ENCODE peak calls at places on chromosomes 3 and 15, in seven cellular contexts. One of them, this sample, is unnamed.
A peak's percentile ranks its signal among the peaks of the same experiment; 100 is the strongest.

GRCh38 chr15:49255966-49256759 is 86.1 kb downstream of the GALK2 start:
- DNase-seq in cardiac muscle cell: no peak
- DNase-seq in neural progenitor cell: no peak
- DNase-seq in heart right ventricle: no peak
- DNase-seq in astrocyte: no peak
- DNase-seq in right lobe of liver: no peak
- DNase-seq in psoas muscle: no peak
- DNase-seq in this sample: no peak

GRCh38 chr15:61530769-61531168 is 301.7 kb upstream of the RORA start:
- DNase-seq in right lobe of liver: no peak
- DNase-seq in cardiac muscle cell: peak; percentile 10
- DNase-seq in psoas muscle: no peak
- DNase-seq in astrocyte: no peak
- DNase-seq in neural progenitor cell: peak; percentile 39
- DNase-seq in heart right ventricle: no peak
- DNase-seq in this sample: peak; percentile 74

GRCh38 chr3:70120360-70120966 is 120.9 kb downstream of the SAMMSON start:
- DNase-seq in astrocyte: peak; percentile 9
- DNase-seq in psoas muscle: peak; percentile 64
- DNase-seq in neural progenitor cell: peak; percentile 73
- DNase-seq in cardiac muscle cell: peak; percentile 60
- DNase-seq in heart right ventricle: peak; percentile 23
- DNase-seq in right lobe of liver: peak; percentile 78
- DNase-seq in this sample: peak; percentile 79

GRCh38 chr3:132256984-132257383 is 60.2 kb upstream of the ACP3 start:
- DNase-seq in psoas muscle: no peak
- DNase-seq in heart right ventricle: peak; percentile 18
- DNase-seq in right lobe of liver: no peak
- DNase-seq in neural progenitor cell: peak; percentile 66
- DNase-seq in cardiac muscle cell: peak; percentile 86
- DNase-seq in astrocyte: peak; percentile 46
- DNase-seq in this sample: peak; percentile 41

GRCh38 chr3:168250415-168250861 is 154.7 kb upstream of the GOLIM4 start:
- DNase-seq in psoas muscle: no peak
- DNase-seq in right lobe of liver: peak; percentile 22
- DNase-seq in heart right ventricle: no peak
- DNase-seq in neural progenitor cell: peak; percentile 29
- DNase-seq in cardiac muscle cell: peak; percentile 3
- DNase-seq in astrocyte: peak; percentile 3
- DNase-seq in this sample: peak; percentile 27

GRCh38 chr15:96326551-96327154 is 3.8 kb upstream of the NR2F2 start:
- DNase-seq in cardiac muscle cell: peak; percentile 78
- DNase-seq in psoas muscle: peak; percentile 62
- DNase-seq in heart right ventricle: no peak
- DNase-seq in astrocyte: peak; percentile 58
- DNase-seq in right lobe of liver: peak; percentile 66
- DNase-seq in neural progenitor cell: peak; percentile 78
- DNase-seq in this sample: no peak

GRCh38 chr3:148924572-148924971 is 59.5 kb downstream of the CPA3 start:
- DNase-seq in neural progenitor cell: no peak
- DNase-seq in heart right ventricle: no peak
- DNase-seq in cardiac muscle cell: peak; percentile 12
- DNase-seq in astrocyte: peak; percentile 22
- DNase-seq in right lobe of liver: no peak
- DNase-seq in psoas muscle: no peak
- DNase-seq in this sample: no peak

GRCh38 chr15:101481917-101482525 is 7.5 kb downstream of the PCSK6 start:
- DNase-seq in astrocyte: no peak
- DNase-seq in right lobe of liver: no peak
- DNase-seq in heart right ventricle: no peak
- DNase-seq in psoas muscle: no peak
- DNase-seq in neural progenitor cell: no peak
- DNase-seq in cardiac muscle cell: no peak
- DNase-seq in this sample: no peak

GRCh38 chr15:69893863-69894262 is 203.9 kb downstream of the TLE3 start:
- DNase-seq in neural progenitor cell: peak; percentile 25
- DNase-seq in heart right ventricle: peak; percentile 25
- DNase-seq in psoas muscle: peak; percentile 80
- DNase-seq in right lobe of liver: no peak
- DNase-seq in astrocyte: peak; percentile 65
- DNase-seq in cardiac muscle cell: peak; percentile 85
- DNase-seq in this sample: peak; percentile 65

GRCh38 chr15:42553549-42553948 is 4.9 kb downstream of the HAUS2 start:
- DNase-seq in right lobe of liver: no peak
- DNase-seq in heart right ventricle: no peak
- DNase-seq in psoas muscle: no peak
- DNase-seq in neural progenitor cell: no peak
- DNase-seq in astrocyte: no peak
- DNase-seq in cardiac muscle cell: no peak
- DNase-seq in this sample: no peak

GRCh38 chr3:160810360-160810759 is 54.3 kb downstream of the PPM1L start:
- DNase-seq in psoas muscle: peak; percentile 69
- DNase-seq in heart right ventricle: no peak
- DNase-seq in neural progenitor cell: no peak
- DNase-seq in astrocyte: peak; percentile 9
- DNase-seq in right lobe of liver: peak; percentile 37
- DNase-seq in cardiac muscle cell: no peak
- DNase-seq in this sample: no peak

GRCh38 chr15:100929641-100930042 is 10.5 kb downstream of the LRRK1 start:
- DNase-seq in astrocyte: no peak
- DNase-seq in heart right ventricle: no peak
- DNase-seq in neural progenitor cell: peak; percentile 43
- DNase-seq in psoas muscle: no peak
- DNase-seq in right lobe of liver: no peak
- DNase-seq in cardiac muscle cell: no peak
- DNase-seq in this sample: peak; percentile 71

GRCh38 chr3:9698293-9698692 is 5.3 kb upstream of the CPNE9 start:
- DNase-seq in astrocyte: no peak
- DNase-seq in psoas muscle: no peak
- DNase-seq in neural progenitor cell: no peak
- DNase-seq in cardiac muscle cell: no peak
- DNase-seq in heart right ventricle: no peak
- DNase-seq in right lobe of liver: no peak
- DNase-seq in this sample: no peak

GRCh38 chr3:70065666-70066253 is 66.2 kb downstream of the SAMMSON start:
- DNase-seq in right lobe of liver: no peak
- DNase-seq in psoas muscle: no peak
- DNase-seq in astrocyte: no peak
- DNase-seq in neural progenitor cell: peak; percentile 40
- DNase-seq in heart right ventricle: no peak
- DNase-seq in cardiac muscle cell: no peak
- DNase-seq in this sample: peak; percentile 40

GRCh38 chr15:90001062-90001682 is at the start of gene ZNF710:
- DNase-seq in right lobe of liver: no peak
- DNase-seq in cardiac muscle cell: peak; percentile 80
- DNase-seq in astrocyte: peak; percentile 67
- DNase-seq in psoas muscle: peak; percentile 72
- DNase-seq in neural progenitor cell: peak; percentile 73
- DNase-seq in heart right ventricle: peak; percentile 54
- DNase-seq in this sample: peak; percentile 59

GRCh38 chr3:194928831-194929594 is 243.3 kb downstream of the FAM43A start:
- DNase-seq in psoas muscle: no peak
- DNase-seq in heart right ventricle: no peak
- DNase-seq in astrocyte: no peak
- DNase-seq in neural progenitor cell: peak; percentile 33
- DNase-seq in cardiac muscle cell: no peak
- DNase-seq in right lobe of liver: no peak
- DNase-seq in this sample: no peak

GRCh38 chr15:48059786-48060185 is 61.0 kb upstream of the SLC24A5 start:
- DNase-seq in right lobe of liver: no peak
- DNase-seq in astrocyte: peak; percentile 47
- DNase-seq in neural progenitor cell: no peak
- DNase-seq in heart right ventricle: peak; percentile 30
- DNase-seq in cardiac muscle cell: peak; percentile 29
- DNase-seq in psoas muscle: peak; percentile 58
- DNase-seq in this sample: no peak

GRCh38 chr3:120858501-120858900 is 49.5 kb upstream of the STXBP5L start:
- DNase-seq in psoas muscle: no peak
- DNase-seq in right lobe of liver: no peak
- DNase-seq in heart right ventricle: no peak
- DNase-seq in neural progenitor cell: no peak
- DNase-seq in cardiac muscle cell: no peak
- DNase-seq in astrocyte: peak; percentile 9
- DNase-seq in this sample: no peak

GRCh38 chr15:28094732-28095521 is 4.2 kb downstream of the OCA2 start:
- DNase-seq in neural progenitor cell: peak; percentile 60
- DNase-seq in psoas muscle: no peak
- DNase-seq in heart right ventricle: no peak
- DNase-seq in astrocyte: no peak
- DNase-seq in cardiac muscle cell: no peak
- DNase-seq in right lobe of liver: peak; percentile 81
- DNase-seq in this sample: no peak

GRCh38 chr3:119149484-119149883 is 3.5 kb downstream of the TEX55 start:
- DNase-seq in neural progenitor cell: no peak
- DNase-seq in astrocyte: peak; percentile 76
- DNase-seq in right lobe of liver: no peak
- DNase-seq in cardiac muscle cell: peak; percentile 61
- DNase-seq in heart right ventricle: no peak
- DNase-seq in psoas muscle: no peak
- DNase-seq in this sample: no peak

GRCh38 chr15:84981054-84981710 is 474 bp upstream of the PDE8A start:
- DNase-seq in heart right ventricle: peak; percentile 94
- DNase-seq in astrocyte: peak; percentile 92
- DNase-seq in cardiac muscle cell: peak; percentile 99
- DNase-seq in psoas muscle: peak; percentile 98
- DNase-seq in right lobe of liver: peak; percentile 97
- DNase-seq in neural progenitor cell: peak; percentile 95
- DNase-seq in this sample: peak; percentile 94

GRCh38 chr15:63073497-63074172 is 31.1 kb downstream of the TPM1 start:
- DNase-seq in neural progenitor cell: no peak
- DNase-seq in astrocyte: peak; percentile 58
- DNase-seq in cardiac muscle cell: no peak
- DNase-seq in psoas muscle: no peak
- DNase-seq in heart right ventricle: no peak
- DNase-seq in right lobe of liver: no peak
- DNase-seq in this sample: no peak
- H3K36me3 ChIP-seq in neural progenitor cell: peaks cover 3% of the 10 kb centered on the region
- H3K36me3 ChIP-seq in astrocyte: peaks cover 33% of the 10 kb centered on the region
- H3K36me3 ChIP-seq in cardiac muscle cell: peaks cover 3% of the 10 kb centered on the region
- H3K36me3 ChIP-seq in psoas muscle: peaks cover 17% of the 10 kb centered on the region
- H3K36me3 ChIP-seq in heart right ventricle: no peaks in the 10 kb centered on the region
- H3K36me3 ChIP-seq in right lobe of liver: peaks cover 10% of the 10 kb centered on the region
- H3K36me3 ChIP-seq in this sample: no peaks in the 10 kb centered on the region

GRCh38 chr3:32644380-32644779 is 40.6 kb upstream of the CNOT10 start:
- DNase-seq in psoas muscle: no peak
- DNase-seq in astrocyte: no peak
- DNase-seq in right lobe of liver: no peak
- DNase-seq in cardiac muscle cell: no peak
- DNase-seq in neural progenitor cell: no peak
- DNase-seq in heart right ventricle: no peak
- DNase-seq in this sample: no peak
- H3K27ac ChIP-seq in psoas muscle: no peak overlapping the region
- H3K27ac ChIP-seq in astrocyte: no peak overlapping the region
- H3K27ac ChIP-seq in right lobe of liver: no peak overlapping the region
- H3K27ac ChIP-seq in cardiac muscle cell: no peak overlapping the region
- H3K27ac ChIP-seq in neural progenitor cell: no peak overlapping the region
- H3K27ac ChIP-seq in heart right ventricle: no peak overlapping the region
- H3K27ac ChIP-seq in this sample: no peak overlapping the region

GRCh38 chr3:14157951-14158350 is 20.4 kb downstream of the XPC start:
- DNase-seq in cardiac muscle cell: no peak
- DNase-seq in neural progenitor cell: no peak
- DNase-seq in psoas muscle: no peak
- DNase-seq in right lobe of liver: no peak
- DNase-seq in astrocyte: no peak
- DNase-seq in heart right ventricle: no peak
- DNase-seq in this sample: no peak

GRCh38 chr3:14154242-14154641 is 24.2 kb downstream of the XPC start:
- DNase-seq in cardiac muscle cell: no peak
- DNase-seq in psoas muscle: no peak
- DNase-seq in right lobe of liver: no peak
- DNase-seq in neural progenitor cell: no peak
- DNase-seq in heart right ventricle: no peak
- DNase-seq in astrocyte: no peak
- DNase-seq in this sample: no peak

GRCh38 chr3:14154895-14155432 is 23.4 kb downstream of the XPC start:
- DNase-seq in right lobe of liver: no peak
- DNase-seq in astrocyte: no peak
- DNase-seq in cardiac muscle cell: no peak
- DNase-seq in neural progenitor cell: no peak
- DNase-seq in psoas muscle: no peak
- DNase-seq in heart right ventricle: no peak
- DNase-seq in this sample: no peak

GRCh38 chr3:14156843-14157561 is 21.4 kb downstream of the XPC start:
- DNase-seq in psoas muscle: peak; percentile 68
- DNase-seq in neural progenitor cell: no peak
- DNase-seq in cardiac muscle cell: no peak
- DNase-seq in heart right ventricle: no peak
- DNase-seq in astrocyte: no peak
- DNase-seq in right lobe of liver: no peak
- DNase-seq in this sample: no peak

DNA sequence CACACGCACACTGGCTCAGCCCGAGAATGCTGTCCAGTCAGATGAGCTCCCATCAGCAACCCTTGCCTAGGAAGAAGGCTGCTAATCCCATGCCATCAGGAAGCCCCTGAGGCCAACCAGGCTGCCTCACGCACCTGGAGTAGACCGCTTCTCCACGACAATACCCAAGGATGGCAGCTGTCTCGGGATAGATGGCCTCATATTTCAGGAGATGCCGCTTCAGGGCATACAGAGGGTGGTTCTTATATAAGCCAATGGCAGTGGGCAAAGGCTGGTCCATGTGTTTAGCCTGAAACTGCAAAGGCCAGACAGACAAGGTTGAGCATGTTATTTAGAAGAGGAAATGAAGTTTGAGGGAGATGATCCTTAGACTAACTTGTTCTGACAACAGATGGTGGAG is 22.2 kb downstream of the XPC start:
- DNase-seq in heart right ventricle: no peak
- DNase-seq in right lobe of liver: no peak
- DNase-seq in cardiac muscle cell: no peak
- DNase-seq in neural progenitor cell: no peak
- DNase-seq in psoas muscle: no peak
- DNase-seq in astrocyte: no peak
- DNase-seq in this sample: peak; percentile 53
- H3K36me3 ChIP-seq in heart right ventricle: peaks cover 40% of the 10 kb centered on the region
- H3K36me3 ChIP-seq in right lobe of liver: peaks cover 82% of the 10 kb centered on the region
- H3K36me3 ChIP-seq in cardiac muscle cell: peaks cover 41% of the 10 kb centered on the region
- H3K36me3 ChIP-seq in neural progenitor cell: peaks cover 3% of the 10 kb centered on the region
- H3K36me3 ChIP-seq in psoas muscle: peaks cover 98% of the 10 kb centered on the region
- H3K36me3 ChIP-seq in astrocyte: peaks cover 55% of the 10 kb centered on the region
- H3K36me3 ChIP-seq in this sample: peaks cover 68% of the 10 kb centered on the region

DNA sequence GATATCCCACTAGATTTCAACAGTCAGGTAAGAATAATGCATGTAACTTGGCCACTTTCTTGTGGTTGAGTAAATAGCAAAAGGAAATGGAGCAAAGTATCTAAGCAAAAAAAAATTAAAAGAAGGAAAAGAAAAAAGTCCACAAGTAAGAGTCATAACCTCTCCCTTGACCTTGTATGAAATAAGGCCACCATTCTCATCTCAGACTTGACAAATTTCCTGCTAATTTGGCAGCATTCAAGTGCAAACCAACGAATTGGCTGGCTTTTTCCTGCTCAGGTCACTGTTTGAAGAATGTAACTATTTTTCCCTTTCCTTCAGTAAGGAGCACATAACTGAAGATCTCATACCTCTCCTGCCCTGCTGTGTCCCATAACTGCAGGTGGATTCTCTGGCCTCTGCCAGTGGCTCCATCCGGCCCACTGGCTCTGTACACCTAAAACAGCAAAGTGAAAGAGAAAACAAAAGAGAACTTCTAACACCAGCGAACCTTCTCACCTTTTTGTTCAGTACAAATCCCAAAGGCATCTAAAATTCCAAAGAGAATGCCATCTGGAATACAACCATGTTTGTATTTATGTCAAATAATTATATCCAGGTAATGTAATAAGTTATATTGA is 33.4 kb upstream of the RSL24D1 start:
- DNase-seq in right lobe of liver: no peak
- DNase-seq in astrocyte: peak; percentile 69
- DNase-seq in neural progenitor cell: no peak
- DNase-seq in psoas muscle: no peak
- DNase-seq in heart right ventricle: no peak
- DNase-seq in cardiac muscle cell: peak; percentile 40
- DNase-seq in this sample: no peak
- H3K27ac ChIP-seq in right lobe of liver: no peak overlapping the region
- H3K27ac ChIP-seq in astrocyte: no peak overlapping the region
- H3K27ac ChIP-seq in neural progenitor cell: no peak overlapping the region
- H3K27ac ChIP-seq in psoas muscle: no peak overlapping the region
- H3K27ac ChIP-seq in heart right ventricle: no peak overlapping the region
- H3K27ac ChIP-seq in cardiac muscle cell: no peak overlapping the region
- H3K27ac ChIP-seq in this sample: no peak overlapping the region